ENCODE peak calls at places on chromosomes 2 and 18, in ten cellular contexts. X is body of pancreas, J is breast epithelium, Q is astrocyte, U is sigmoid colon, G is brain microvascular endothelial cell, P is dorsolateral prefrontal cortex, H is left ventricle myocardium inferior, T is fibroblast of lung, K is psoas muscle. A is an unnamed sample.

GRCh38 chr2:148974126-148974525 is 64.4 kb upstream of the LYPD6B start:
- DNase-seq in U (no peak), Q (no peak), H (no peak), K (no peak), G (no peak), P (no peak), X (no peak), T (peak; percentile 13), J (no peak), A (no peak)

GRCh38 chr2:134679740-134680139 is 39.1 kb downstream of the TMEM163 start:
- DNase-seq in H (no peak), P (no peak), Q (no peak), X (no peak), K (no peak), U (no peak), G (no peak), T (no peak), J (no peak), A (no peak)

GRCh38 chr18:21272016-21272582 is 30.1 kb downstream of the GREB1L start:
- DNase-seq in Q (no peak), X (no peak), G (no peak), H (no peak), P (no peak), U (no peak), T (no peak), K (no peak), J (no peak), A (no peak)

GRCh38 chr18:7954229-7954628 is 387.1 kb downstream of the PTPRM start:
- DNase-seq in G (peak; percentile 33), P (no peak), X (no peak), K (no peak), Q (peak; percentile 44), U (no peak), J (no peak), H (no peak), T (peak; percentile 19), A (no peak)

GRCh38 chr18:54558609-54559585 is 32.1 kb upstream of the DYNAP start:
- DNase-seq in Q (peak; percentile 2), J (no peak), H (no peak), T (peak; percentile 12), P (no peak), X (peak; percentile 28), U (no peak), K (no peak), G (no peak), A (no peak)

GRCh38 chr2:181420259-181421130 is 36.7 kb upstream of the ITGA4 start:
- DNase-seq in G (no peak), T (no peak), U (no peak), J (no peak), P (no peak), Q (no peak), K (no peak), X (no peak), H (no peak), A (no peak)

GRCh38 chr2:45072862-45073237 is 63.6 kb upstream of the SIX2 start:
- DNase-seq in Q (no peak), G (no peak), H (no peak), J (no peak), K (no peak), P (no peak), U (no peak), T (no peak), X (no peak), A (no peak)

GRCh38 chr2:85468704-85469349 is 50.3 kb downstream of the SH2D6 start:
- DNase-seq in U (peak; percentile 54), H (no peak), J (no peak), X (peak; percentile 82), Q (peak; percentile 72), G (no peak), K (no peak), P (no peak), T (peak; percentile 47), A (no peak)

GRCh38 chr2:73983322-73984202 is 1.1 kb upstream of the TET3 start:
- DNase-seq in U (no peak), P (peak; percentile 48), Q (no peak), J (peak; percentile 95), G (no peak), T (no peak), K (peak; percentile 56), H (no peak), X (peak; percentile 99), A (no peak)

GRCh38 chr2:73385486-73386341 is at the start of gene ALMS1:
- DNase-seq in P (peak; percentile 84), X (peak; percentile 88), J (peak; percentile 77), U (peak; percentile 93), G (peak; percentile 74), H (peak; percentile 88), Q (peak; percentile 76), K (peak; percentile 94), T (peak; percentile 89), A (peak; percentile 61)

GRCh38 chr2:172968061-172968469 is 107.6 kb upstream of the MAP3K20 start:
- DNase-seq in G (peak; percentile 89), H (peak; percentile 68), T (peak; percentile 97), X (peak; percentile 65), K (peak; percentile 64), U (no peak), P (no peak), Q (peak; percentile 90), J (no peak), A (peak; percentile 75)

GRCh38 chr2:231642631-231643493 is 50.2 kb downstream of the TEX44 start:
- DNase-seq in P (peak; percentile 58), U (peak; percentile 95), X (peak; percentile 50), K (peak; percentile 95), G (peak; percentile 90), H (peak; percentile 86), Q (peak; percentile 93), J (peak; percentile 90), T (peak; percentile 91), A (peak; percentile 63)
- H3K4me3 ChIP-seq in P (no peak overlapping the region), U (no peak overlapping the region), X (no peak overlapping the region), K (peak overlapping the region; percentile 46), G (peak overlapping the region; percentile 35), H (peak overlapping the region; percentile 53), Q (no peak overlapping the region), J (peak overlapping the region; percentile 40), T (no peak overlapping the region), A (peak overlapping the region; percentile 36)

DNA sequence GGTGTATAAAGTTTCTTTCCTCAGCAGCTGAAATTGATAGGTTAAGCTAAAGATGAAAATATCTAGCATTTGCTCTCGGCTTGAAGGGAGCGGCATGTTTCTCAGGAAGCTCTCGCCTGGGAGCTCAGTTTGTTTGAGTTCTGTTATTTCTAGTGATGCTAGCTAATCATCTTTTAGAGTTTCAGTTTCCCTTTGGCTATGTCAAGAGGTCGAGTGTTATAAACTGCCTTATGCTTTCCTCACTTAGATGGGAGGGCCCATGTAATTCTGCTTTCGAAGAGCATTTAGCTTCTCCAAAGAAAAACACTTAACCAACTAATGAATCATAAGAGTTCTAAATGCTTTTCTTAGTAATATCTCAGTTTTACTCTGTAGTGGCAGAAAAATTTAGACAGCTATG is 33.6 kb downstream of the PLCL1 start:
- DNase-seq in J (no peak), U (no peak), H (no peak), K (no peak), G (peak; percentile 43), Q (peak; percentile 26), T (peak; percentile 81), X (no peak), P (no peak), A (no peak)
- H3K27ac ChIP-seq in J (peak overlapping the region; percentile 7), U (peak overlapping the region; percentile 56), H (peak overlapping the region; percentile 59), K (no peak overlapping the region), G (no peak overlapping the region), Q (no peak overlapping the region), T (peak overlapping the region; percentile 18), X (no peak overlapping the region), P (peak overlapping the region; percentile 25), A (no peak overlapping the region)

GRCh38 chr2:60570281-60570680 is 16.8 kb upstream of the BCL11A start:
- DNase-seq in X (no peak), G (no peak), Q (no peak), T (no peak), K (no peak), P (no peak), U (no peak), J (no peak), H (no peak), A (no peak)

GRCh38 chr2:60567919-60568874 is 14.7 kb upstream of the BCL11A start:
- DNase-seq in P (no peak), U (no peak), X (no peak), T (no peak), K (no peak), Q (no peak), H (no peak), J (no peak), G (no peak), A (no peak)

GRCh38 chr2:60567092-60567491 is 13.6 kb upstream of the BCL11A start:
- DNase-seq in Q (no peak), J (no peak), H (no peak), U (no peak), K (no peak), T (no peak), P (no peak), G (no peak), X (no peak), A (no peak)

GRCh38 chr2:60565472-60565871 is 12.0 kb upstream of the BCL11A start:
- DNase-seq in U (no peak), X (peak; percentile 27), G (no peak), J (no peak), T (peak; percentile 31), Q (no peak), K (no peak), P (no peak), H (no peak), A (no peak)

DNA sequence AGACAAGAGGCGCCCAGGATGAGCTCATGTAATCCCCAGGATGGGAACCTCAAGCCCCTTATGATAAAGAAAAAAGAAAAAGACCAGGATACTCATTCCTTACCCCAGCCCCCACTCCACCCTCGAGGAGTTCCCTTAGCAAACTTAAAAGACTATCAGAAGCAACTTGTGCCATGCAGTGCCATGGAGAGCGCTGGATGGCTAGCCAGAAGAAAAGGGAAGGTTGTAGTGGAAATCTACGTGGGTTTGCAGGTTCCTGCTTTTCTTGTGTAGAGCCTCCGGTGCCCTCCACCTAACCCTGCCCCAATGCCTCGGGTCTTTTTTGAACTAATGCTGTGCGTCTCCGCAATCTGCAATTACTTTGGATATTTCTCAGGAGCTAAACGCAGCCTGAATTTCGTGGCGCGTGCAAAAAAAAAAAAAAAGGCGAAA is 16.2 kb upstream of the BCL11A start:
- DNase-seq in H (no peak), X (no peak), G (no peak), K (no peak), J (no peak), T (no peak), Q (no peak), P (no peak), U (no peak), A (no peak)
- H3K27me3 ChIP-seq in H (peaks cover 98% of the 10 kb centered on the region), X (no peaks in the 10 kb centered on the region), G (peaks cover 41% of the 10 kb centered on the region), K (peaks cover 5% of the 10 kb centered on the region), J (no peaks in the 10 kb centered on the region), T (peaks cover 14% of the 10 kb centered on the region), Q (peaks cover 52% of the 10 kb centered on the region), P (peaks cover 31% of the 10 kb centered on the region), U (peaks cover 35% of the 10 kb centered on the region), A (peaks cover 25% of the 10 kb centered on the region)

DNA sequence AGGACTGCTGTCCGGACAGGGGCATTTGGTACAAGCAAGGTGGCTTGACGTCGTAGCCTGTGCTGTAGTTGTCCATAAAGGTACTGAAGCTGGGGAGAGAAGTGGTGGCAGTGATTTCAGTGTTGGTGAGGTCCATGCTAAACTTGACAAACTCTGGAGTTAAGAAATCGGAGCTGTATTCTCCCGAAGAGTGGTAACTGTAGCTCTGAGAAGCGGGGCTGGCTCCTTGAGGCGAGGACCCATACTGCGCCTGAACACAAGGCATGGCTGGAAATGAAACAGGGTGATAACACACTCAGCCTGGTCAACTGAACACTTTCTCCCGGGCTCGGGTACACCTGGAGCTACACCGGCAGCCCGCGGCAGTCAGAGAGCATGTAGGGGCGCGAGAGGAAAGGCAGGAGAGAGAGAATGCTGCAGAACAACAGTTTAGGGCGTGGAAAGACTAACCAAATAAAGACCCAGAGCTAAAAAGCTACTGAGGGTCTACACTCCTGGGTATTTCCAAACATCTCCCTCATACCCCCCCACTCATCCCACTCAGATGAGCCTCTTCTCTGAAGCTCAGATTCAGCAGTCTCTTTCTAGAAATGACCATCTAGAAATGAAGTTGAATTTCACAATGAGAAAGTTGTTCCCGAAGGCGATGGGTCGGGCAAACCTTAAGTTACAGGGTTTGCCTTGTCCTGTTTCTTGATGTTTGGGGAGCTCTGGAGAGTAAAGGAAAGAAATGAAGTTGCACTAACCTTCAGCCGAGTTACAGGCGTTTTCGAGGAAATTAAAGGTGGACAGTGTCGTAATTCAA is 2.4 kb downstream of the NR4A2 start:
- DNase-seq in J (no peak), Q (no peak), K (no peak), P (no peak), H (no peak), G (no peak), U (no peak), X (no peak), T (no peak), A (no peak)
- H3K4me3 ChIP-seq in J (no peak overlapping the region), Q (no peak overlapping the region), K (no peak overlapping the region), P (no peak overlapping the region), H (no peak overlapping the region), G (no peak overlapping the region), U (no peak overlapping the region), X (no peak overlapping the region), T (no peak overlapping the region), A (no peak overlapping the region)